ENCODE peak calls at places on chromosomes 6 and 20, in nine cellular contexts. R, S, M, H, J, I, C, O and U are unnamed samples.
A peak's percentile ranks its signal among the peaks of the same experiment; 100 is the strongest.

GRCh38 chr6:106163446-106163965 is 77.4 kb downstream of the PRDM1 start:
- DNase-seq in R (peak; percentile 91), S (peak; percentile 17), M (no peak), H (peak; percentile 54), J (peak; percentile 57), I (no peak), C (peak; percentile 35), O (peak; percentile 51), U (peak; percentile 43)

GRCh38 chr20:16970751-16971150 is 222.6 kb downstream of the OTOR start:
- DNase-seq in R (no peak), S (no peak), M (no peak), H (no peak), J (no peak), I (no peak), C (no peak), O (no peak), U (no peak)

GRCh38 chr6:45607818-45608217 is 230.1 kb upstream of the SUPT3H start:
- DNase-seq in R (peak; percentile 24), S (no peak), M (no peak), H (no peak), J (no peak), I (no peak), C (no peak), O (no peak), U (no peak)

GRCh38 chr20:55269913-55270312 is 735.4 kb downstream of the CBLN4 start:
- DNase-seq in R (no peak), S (no peak), M (no peak), H (no peak), J (no peak), I (no peak), C (no peak), O (no peak), U (no peak)

GRCh38 chr20:10475225-10475624 is 40.1 kb downstream of the SLX4IP start:
- DNase-seq in R (no peak), S (no peak), M (no peak), H (no peak), J (no peak), I (no peak), C (no peak), O (no peak), U (no peak)

GRCh38 chr20:56460459-56460858 is 8.0 kb upstream of the RTF2 start:
- DNase-seq in R (no peak), S (no peak), M (no peak), H (no peak), J (no peak), I (no peak), C (no peak), O (no peak), U (peak; percentile 28)

GRCh38 chr20:13681248-13682125 is 42.8 kb upstream of the TASP1 start:
- DNase-seq in R (no peak), S (no peak), M (no peak), H (no peak), J (no peak), I (no peak), C (no peak), O (no peak), U (no peak)

GRCh38 chr6:142735182-142735581 is 209.8 kb downstream of the HIVEP2 start:
- DNase-seq in R (no peak), S (no peak), M (no peak), H (no peak), J (no peak), I (no peak), C (no peak), O (no peak), U (no peak)

GRCh38 chr20:1895674-1896496 is 678 bp downstream of the SIRPA start:
- DNase-seq in R (peak; percentile 8), S (no peak), M (no peak), H (peak; percentile 33), J (no peak), I (peak; percentile 68), C (no peak), O (no peak), U (no peak)

GRCh38 chr20:38209054-38209675 is 44.1 kb upstream of the TGM2 start:
- DNase-seq in R (no peak), S (no peak), M (no peak), H (no peak), J (no peak), I (peak; percentile 78), C (no peak), O (no peak), U (no peak)

GRCh38 chr6:47106721-47107197 is 64.6 kb upstream of the ADGRF1 start:
- DNase-seq in R (no peak), S (no peak), M (no peak), H (no peak), J (no peak), I (no peak), C (no peak), O (no peak), U (no peak)

GRCh38 chr20:14148042-14148441 is 152.7 kb downstream of the MACROD2 start:
- DNase-seq in R (peak; percentile 22), S (no peak), M (no peak), H (no peak), J (no peak), I (no peak), C (no peak), O (no peak), U (no peak)

GRCh38 chr6:158610319-158610968 is 34.1 kb downstream of the DYNLT1 start:
- DNase-seq in R (no peak), S (no peak), M (no peak), H (no peak), J (no peak), I (no peak), C (no peak), O (no peak), U (no peak)

GRCh38 chr20:15224199-15224598 is 886.8 kb upstream of the FLRT3 start:
- DNase-seq in R (no peak), S (no peak), M (no peak), H (no peak), J (no peak), I (no peak), C (no peak), O (no peak), U (no peak)

GRCh38 chr6:22656696-22657340 is 87.5 kb downstream of the HDGFL1 start:
- DNase-seq in R (no peak), S (no peak), M (no peak), H (no peak), J (no peak), I (no peak), C (no peak), O (no peak), U (no peak)

GRCh38 chr6:167538746-167539145 is 213.9 kb downstream of the TTLL2 start:
- DNase-seq in R (no peak), S (no peak), M (no peak), H (no peak), J (no peak), I (no peak), C (no peak), O (no peak), U (no peak)

GRCh38 chr20:33296206-33296605 is 13.2 kb downstream of the BPIFB1 start:
- DNase-seq in R (no peak), S (no peak), M (no peak), H (no peak), J (no peak), I (no peak), C (no peak), O (no peak), U (no peak)

GRCh38 chr6:133341607-133342158 is 100.5 kb downstream of the EYA4 start:
- DNase-seq in R (peak; percentile 63), S (peak; percentile 52), M (no peak), H (no peak), J (no peak), I (no peak), C (no peak), O (no peak), U (no peak)